ENCODE peak calls at places on chromosomes 12 and 14, in four cellular contexts. One of them, this sample, is unnamed. For H3K4me1, the result is how much of the 10 kb centered on the place peaks cover.

GRCh38 chr12:124758266-124759200 is 105.1 kb downstream of the SCARB1 start:
- DNase-seq in A549: no peak
- DNase-seq in aorta: no peak
- DNase-seq in right cardiac atrium: peak
- DNase-seq in this sample: no peak

GRCh38 chr12:96445743-96446655 is 43.4 kb upstream of the CFAP54 start:
- DNase-seq in A549: peak
- DNase-seq in aorta: no peak
- DNase-seq in right cardiac atrium: peak
- DNase-seq in this sample: no peak

GRCh38 chr12:104469066-104469465 is 12.3 kb downstream of the CHST11 start:
- DNase-seq in A549: no peak
- DNase-seq in aorta: no peak
- DNase-seq in right cardiac atrium: no peak
- DNase-seq in this sample: no peak

GRCh38 chr14:50082784-50083466 is 33.4 kb downstream of the VCPKMT start:
- DNase-seq in A549: no peak
- DNase-seq in aorta: peak
- DNase-seq in right cardiac atrium: no peak
- DNase-seq in this sample: no peak

GRCh38 chr12:88310069-88310468 is 168.0 kb downstream of the TMTC3 start:
- DNase-seq in A549: peak
- DNase-seq in aorta: no peak
- DNase-seq in right cardiac atrium: no peak
- DNase-seq in this sample: no peak

GRCh38 chr14:104715416-104715815 is 8.6 kb upstream of the ADSS1 start:
- DNase-seq in A549: no peak
- DNase-seq in aorta: no peak
- DNase-seq in right cardiac atrium: no peak
- DNase-seq in this sample: no peak

GRCh38 chr12:82966160-82966559 is 279.5 kb downstream of the TMTC2 start:
- DNase-seq in A549: no peak
- DNase-seq in aorta: no peak
- DNase-seq in right cardiac atrium: no peak
- DNase-seq in this sample: no peak

GRCh38 chr14:53217283-53217994 is 64.3 kb upstream of the DDHD1 start:
- DNase-seq in A549: peak
- DNase-seq in aorta: peak
- DNase-seq in right cardiac atrium: peak
- DNase-seq in this sample: peak

GRCh38 chr14:33679461-33680225 is 271.2 kb downstream of the EGLN3 start:
- DNase-seq in A549: no peak
- DNase-seq in aorta: no peak
- DNase-seq in right cardiac atrium: no peak
- DNase-seq in this sample: no peak

GRCh38 chr12:25187781-25188180 is 7.2 kb downstream of the DNAI7 start:
- DNase-seq in A549: no peak
- DNase-seq in aorta: no peak
- DNase-seq in right cardiac atrium: no peak
- DNase-seq in this sample: no peak

GRCh38 chr12:54984602-54985376 is at the start of gene TESPA1:
- DNase-seq in A549: no peak
- DNase-seq in aorta: peak
- DNase-seq in right cardiac atrium: peak
- DNase-seq in this sample: peak

GRCh38 chr14:56630707-56631106 is 51.1 kb downstream of the TMEM260 start:
- DNase-seq in A549: no peak
- DNase-seq in aorta: no peak
- DNase-seq in right cardiac atrium: no peak
- DNase-seq in this sample: no peak

GRCh38 chr12:82688035-82688501 is 1.4 kb downstream of the TMTC2 start:
- DNase-seq in A549: peak
- DNase-seq in aorta: no peak
- DNase-seq in right cardiac atrium: no peak
- DNase-seq in this sample: no peak

GRCh38 chr14:31441273-31442110 is 15.8 kb downstream of the DTD2 start:
- DNase-seq in A549: peak
- DNase-seq in aorta: no peak
- DNase-seq in right cardiac atrium: no peak
- DNase-seq in this sample: no peak

GRCh38 chr14:67167420-67168109 is 21.7 kb upstream of the GARIN2 start:
- DNase-seq in A549: peak
- DNase-seq in aorta: no peak
- DNase-seq in right cardiac atrium: no peak
- DNase-seq in this sample: no peak

GRCh38 chr14:77043177-77043983 is 14.9 kb upstream of the IRF2BPL start:
- DNase-seq in A549: peak
- DNase-seq in aorta: no peak
- DNase-seq in right cardiac atrium: peak
- DNase-seq in this sample: no peak

GRCh38 chr14:61889914-61890351 is 127.7 kb downstream of the SNAPC1 start:
- DNase-seq in A549: no peak
- DNase-seq in aorta: no peak
- DNase-seq in right cardiac atrium: no peak
- DNase-seq in this sample: no peak

GRCh38 chr14:78746086-78746595 is 576.0 kb downstream of the NRXN3 start:
- DNase-seq in A549: no peak
- DNase-seq in aorta: no peak
- DNase-seq in right cardiac atrium: no peak
- DNase-seq in this sample: no peak

GRCh38 chr12:122190842-122191668 is 8.1 kb downstream of the LRRC43 start:
- DNase-seq in A549: peak
- DNase-seq in aorta: peak
- DNase-seq in right cardiac atrium: peak
- DNase-seq in this sample: peak

GRCh38 chr14:81625343-81625742 is 91.7 kb upstream of the SEL1L start:
- DNase-seq in A549: peak
- DNase-seq in aorta: no peak
- DNase-seq in right cardiac atrium: no peak
- DNase-seq in this sample: no peak

GRCh38 chr12:121468451-121468850 is 68.5 kb downstream of the RNF34 start:
- DNase-seq in A549: no peak
- DNase-seq in aorta: no peak
- DNase-seq in right cardiac atrium: no peak
- DNase-seq in this sample: no peak

GRCh38 chr14:28635387-28635786 is 131.2 kb upstream of the FOXG1 start:
- DNase-seq in A549: peak
- DNase-seq in aorta: no peak
- DNase-seq in right cardiac atrium: no peak
- DNase-seq in this sample: no peak

GRCh38 chr12:93682846-93683261 is 5.7 kb downstream of the CRADD start:
- DNase-seq in A549: no peak
- DNase-seq in aorta: no peak
- DNase-seq in right cardiac atrium: peak
- DNase-seq in this sample: no peak

GRCh38 chr12:118036672-118037411 is 20.3 kb downstream of the RFC5 start:
- DNase-seq in A549: no peak
- DNase-seq in aorta: no peak
- DNase-seq in right cardiac atrium: no peak
- DNase-seq in this sample: no peak

GRCh38 chr14:65153101-65153500 is 50.8 kb upstream of the MAX start:
- DNase-seq in A549: no peak
- DNase-seq in aorta: no peak
- DNase-seq in right cardiac atrium: no peak
- DNase-seq in this sample: no peak

GRCh38 chr12:70842136-70842535 is 78.4 kb downstream of the PTPRR start:
- DNase-seq in A549: no peak
- DNase-seq in aorta: no peak
- DNase-seq in right cardiac atrium: no peak
- DNase-seq in this sample: no peak

GRCh38 chr14:77529213-77529612 is 30.6 kb upstream of the ISM2 start:
- DNase-seq in A549: no peak
- DNase-seq in aorta: no peak
- DNase-seq in right cardiac atrium: no peak
- DNase-seq in this sample: no peak

GRCh38 chr14:50371546-50371945 is 25.1 kb downstream of the CDKL1 start:
- DNase-seq in A549: no peak
- DNase-seq in aorta: no peak
- DNase-seq in right cardiac atrium: no peak
- DNase-seq in this sample: no peak

GRCh38 chr14:92528486-92529100 is 15.0 kb downstream of the RIN3 start:
- DNase-seq in A549: no peak
- DNase-seq in aorta: no peak
- DNase-seq in right cardiac atrium: no peak
- DNase-seq in this sample: no peak
- H3K4me1 ChIP-seq in A549: under half
- H3K4me1 ChIP-seq in aorta: under half
- H3K4me1 ChIP-seq in right cardiac atrium: under half
- H3K4me1 ChIP-seq in this sample: under half

GRCh38 chr12:109160873-109161272 is 44.5 kb downstream of the ACACB start:
- DNase-seq in A549: no peak
- DNase-seq in aorta: no peak
- DNase-seq in right cardiac atrium: no peak
- DNase-seq in this sample: no peak
- H3K27ac ChIP-seq in A549: no peak
- H3K27ac ChIP-seq in aorta: no peak
- H3K27ac ChIP-seq in right cardiac atrium: peak
- H3K27ac ChIP-seq in this sample: no peak

GRCh38 chr14:22545842-22546721 is 42.9 kb downstream of the DAD1 start:
- DNase-seq in A549: no peak
- DNase-seq in aorta: no peak
- DNase-seq in right cardiac atrium: no peak
- DNase-seq in this sample: no peak
- H3K4me1 ChIP-seq in A549: under half
- H3K4me1 ChIP-seq in aorta: under half
- H3K4me1 ChIP-seq in right cardiac atrium: under half
- H3K4me1 ChIP-seq in this sample: under half

GRCh38 chr12:14981049-14981448 is 8.2 kb downstream of the PDE6H start:
- DNase-seq in A549: no peak
- DNase-seq in aorta: peak
- DNase-seq in right cardiac atrium: peak
- DNase-seq in this sample: peak

GRCh38 chr12:14982562-14982961 is 9.7 kb downstream of the PDE6H start:
- DNase-seq in A549: no peak
- DNase-seq in aorta: no peak
- DNase-seq in right cardiac atrium: no peak
- DNase-seq in this sample: no peak

GRCh38 chr12:14984036-14984435 is 11.2 kb downstream of the PDE6H start:
- DNase-seq in A549: no peak
- DNase-seq in aorta: no peak
- DNase-seq in right cardiac atrium: no peak
- DNase-seq in this sample: no peak

GRCh38 chr12:14986449-14986848 is 13.6 kb downstream of the PDE6H start:
- DNase-seq in A549: no peak
- DNase-seq in aorta: no peak
- DNase-seq in right cardiac atrium: no peak
- DNase-seq in this sample: no peak

DNA sequence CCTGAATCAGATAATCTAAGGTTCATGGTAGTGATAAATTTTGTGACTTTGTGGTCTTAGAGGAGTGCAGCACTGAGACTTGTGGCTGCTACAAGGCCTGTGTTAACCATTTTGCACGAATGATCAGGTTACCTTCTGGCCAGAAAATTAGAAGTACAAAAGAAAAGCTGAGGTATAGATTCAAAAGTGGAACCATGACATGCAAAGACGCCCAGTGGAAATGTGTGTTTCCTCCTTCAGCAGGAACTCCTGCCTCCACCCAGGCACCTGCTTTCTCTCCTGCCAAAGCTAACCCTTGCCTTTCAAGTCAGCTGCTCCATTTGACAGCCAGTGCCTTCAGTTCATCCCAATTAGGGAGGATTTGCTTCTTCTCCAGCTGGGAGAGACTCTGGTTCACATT is 10.1 kb downstream of the PDE6H start:
- DNase-seq in A549: no peak
- DNase-seq in aorta: no peak
- DNase-seq in right cardiac atrium: no peak
- DNase-seq in this sample: no peak
- H3K27ac ChIP-seq in A549: no peak
- H3K27ac ChIP-seq in aorta: no peak
- H3K27ac ChIP-seq in right cardiac atrium: no peak
- H3K27ac ChIP-seq in this sample: no peak

DNA sequence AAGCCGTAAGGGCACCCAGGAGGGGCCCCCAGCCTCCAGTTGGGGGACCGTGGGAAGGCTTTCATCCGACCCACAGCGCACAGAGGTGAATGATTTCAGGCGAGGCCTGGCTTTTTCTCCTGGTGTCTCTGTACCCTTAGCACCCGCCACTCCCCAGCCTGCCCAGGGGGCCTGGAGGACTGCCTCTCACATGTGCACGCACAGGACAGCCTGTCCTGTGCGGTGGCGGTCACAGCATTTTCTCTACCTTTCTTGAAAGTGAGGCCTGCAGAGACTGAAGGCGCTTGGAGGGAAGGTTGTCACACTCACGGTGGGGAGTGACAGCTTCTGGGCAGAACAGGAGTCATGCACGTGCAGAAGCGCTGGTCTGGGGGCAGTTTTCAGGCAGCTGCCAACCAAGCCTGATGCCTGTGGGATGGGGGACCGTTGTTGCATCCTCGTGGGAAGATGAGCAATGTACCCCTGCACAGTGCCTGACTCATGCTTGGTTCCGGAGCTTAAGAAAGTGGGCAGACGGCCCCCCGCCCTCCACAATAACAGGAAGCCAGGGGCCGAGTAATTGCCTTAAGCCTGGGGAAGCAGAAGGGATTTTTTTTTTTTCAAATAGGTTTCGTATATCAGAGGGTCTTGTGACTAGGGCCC is 148.1 kb downstream of the TSPAN9 start:
- DNase-seq in A549: no peak
- DNase-seq in aorta: no peak
- DNase-seq in right cardiac atrium: no peak
- DNase-seq in this sample: no peak
- H3K4me1 ChIP-seq in A549: under half
- H3K4me1 ChIP-seq in aorta: under half
- H3K4me1 ChIP-seq in right cardiac atrium: under half
- H3K4me1 ChIP-seq in this sample: under half

GRCh38 chr12:109937371-109937770 is 37.3 kb downstream of the TCHP start:
- DNase-seq in A549: no peak
- DNase-seq in aorta: no peak
- DNase-seq in right cardiac atrium: no peak
- DNase-seq in this sample: no peak
- H3K27ac ChIP-seq in A549: no peak
- H3K27ac ChIP-seq in aorta: no peak
- H3K27ac ChIP-seq in right cardiac atrium: no peak
- H3K27ac ChIP-seq in this sample: peak